ENCODE peak calls at places on chromosomes 5 and 9, in five cellular contexts. N is WTC11, J is RWPE1, R is A549, U is fibroblast of villous mesenchyme. A is an unnamed sample.

GRCh38 chr9:37327553-37327952 is 94.9 kb upstream of the GRHPR start:
- DNase-seq in R (no peak), J (no peak), U (no peak), N (no peak), A (no peak)

GRCh38 chr5:115333164-115333563 is 36.7 kb upstream of the CCDC112 start:
- DNase-seq in R (no peak), U (no peak), J (no peak), N (no peak), A (no peak)

GRCh38 chr5:103037673-103038455 is 82.1 kb downstream of the GIN1 start:
- DNase-seq in J (no peak), N (no peak), R (no peak), U (no peak), A (no peak)

GRCh38 chr5:15421798-15422456 is 78.1 kb upstream of the FBXL7 start:
- DNase-seq in R (no peak), N (no peak), U (no peak), J (no peak), A (no peak)

GRCh38 chr5:154588091-154588762 is 110.2 kb upstream of the HAND1 start:
- DNase-seq in J (no peak), R (no peak), N (no peak), U (no peak), A (no peak)

GRCh38 chr5:76718381-76718832 is 2.5 kb downstream of the F2R start:
- DNase-seq in R (no peak), U (peak), N (no peak), J (no peak), A (no peak)

GRCh38 chr5:81749562-81750307 is 1.2 kb downstream of the SSBP2 start:
- DNase-seq in J (peak), U (peak), R (peak), N (peak), A (peak)

GRCh38 chr5:1778138-1779020 is 21.3 kb downstream of the MRPL36 start:
- DNase-seq in U (no peak), J (no peak), N (peak), R (no peak), A (no peak)

GRCh38 chr5:64384761-64385160 is 121.1 kb upstream of the RGS7BP start:
- DNase-seq in N (peak), U (no peak), J (peak), R (no peak), A (peak)

GRCh38 chr9:8860925-8861324 is 1061.3 kb upstream of the DMAC1 start:
- DNase-seq in R (no peak), J (no peak), N (no peak), U (no peak), A (no peak)

GRCh38 chr5:89729623-89730390 is 679.7 kb downstream of the CETN3 start:
- DNase-seq in N (no peak), J (peak), R (no peak), U (peak), A (no peak)

GRCh38 chr5:94508421-94509148 is 109.8 kb downstream of the KIAA0825 start:
- DNase-seq in U (peak), N (no peak), R (no peak), J (no peak), A (no peak)

GRCh38 chr9:96136992-96137665 is 164.8 kb downstream of the HSD17B3 start:
- DNase-seq in U (peak), J (no peak), R (no peak), N (no peak), A (peak)

GRCh38 chr5:80877592-80877991 is 82.6 kb upstream of the RASGRF2 start:
- DNase-seq in U (no peak), R (no peak), J (no peak), N (no peak), A (no peak)

GRCh38 chr9:130782883-130783537 is 52.0 kb upstream of the ABL1 start:
- DNase-seq in N (no peak), U (no peak), J (no peak), R (no peak), A (no peak)

GRCh38 chr5:108788142-108788541 is 40.4 kb downstream of the FER start:
- DNase-seq in J (no peak), U (no peak), R (no peak), N (no peak), A (no peak)

GRCh38 chr5:43694027-43694426 is 91.0 kb downstream of the NNT start:
- DNase-seq in J (no peak), N (no peak), R (no peak), U (no peak), A (no peak)

GRCh38 chr5:64312496-64312895 is 146.9 kb downstream of the RNF180 start:
- DNase-seq in U (no peak), J (no peak), N (no peak), R (no peak), A (no peak)

GRCh38 chr5:14958196-14958595 is 86.6 kb upstream of the ANKH start:
- DNase-seq in R (no peak), J (peak), U (peak), N (no peak), A (no peak)

GRCh38 chr9:9016597-9016996 is 1217.0 kb upstream of the DMAC1 start:
- DNase-seq in J (no peak), N (no peak), U (no peak), R (no peak), A (no peak)

GRCh38 chr9:127714020-127714835 is 1.2 kb downstream of the PTRH1 start:
- DNase-seq in R (no peak), N (no peak), J (no peak), U (no peak), A (no peak)

GRCh38 chr5:8473827-8474568 is 605.0 kb downstream of the MTRR start:
- DNase-seq in N (peak), R (no peak), U (no peak), J (no peak), A (no peak)

GRCh38 chr5:8473016-8473415 is 604.1 kb downstream of the MTRR start:
- DNase-seq in J (no peak), R (no peak), N (no peak), U (no peak), A (no peak)

GRCh38 chr5:8474569-8474930 is 605.6 kb downstream of the MTRR start:
- DNase-seq in U (no peak), J (no peak), N (no peak), R (no peak), A (no peak)

DNA sequence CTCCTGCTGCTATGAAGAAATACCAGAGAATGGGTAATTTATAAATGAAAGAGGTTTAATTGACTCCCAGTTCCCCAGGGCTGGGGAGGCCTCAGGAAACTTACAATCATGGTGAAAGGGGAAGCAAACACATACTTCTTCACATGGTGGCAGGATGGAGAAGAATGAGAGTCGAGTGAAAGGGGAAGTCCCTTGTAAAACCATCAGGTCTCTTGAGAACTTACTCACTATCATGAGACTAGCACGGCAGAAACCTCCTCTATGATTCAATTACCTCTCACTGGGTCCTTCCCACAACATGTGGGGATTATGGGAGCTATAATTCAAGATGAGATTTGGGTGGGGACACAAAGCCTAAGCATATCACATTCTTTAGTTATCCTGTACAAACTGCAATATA is 609.4 kb downstream of the MTRR start:
- DNase-seq in N (no peak), R (no peak), J (no peak), U (no peak), A (no peak)
- TF ChIP-seq CTCF in N (no peak), R (no peak), J (no peak), U (no peak), A (no peak)

GRCh38 chr9:83036043-83036442 is 26.9 kb downstream of the RASEF start:
- DNase-seq in U (peak), J (no peak), N (no peak), R (no peak), A (no peak)
- TF ChIP-seq CTCF in U (no peak), J (no peak), N (no peak), R (no peak), A (no peak)

DNA sequence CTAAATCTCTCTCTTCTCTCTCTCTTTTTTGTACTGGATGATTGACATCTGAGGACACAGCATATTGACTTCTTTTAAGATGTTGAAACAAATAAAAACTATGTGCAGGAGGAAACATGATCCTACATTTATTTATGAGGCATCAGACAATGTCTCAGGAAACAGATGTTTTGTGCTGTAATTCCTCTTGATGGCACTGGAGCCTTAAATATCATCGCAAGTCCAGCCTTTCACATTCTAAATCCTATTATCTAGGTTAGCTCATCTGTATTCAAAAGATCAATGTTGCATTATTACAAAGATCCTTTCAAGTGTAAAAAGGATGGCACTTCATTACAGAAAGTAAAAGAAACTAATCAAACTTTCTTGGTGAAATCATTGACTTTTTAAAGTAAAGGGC is 63.9 kb downstream of the MAT2B start:
- DNase-seq in J (peak), U (peak), R (no peak), N (no peak), A (no peak)
- TF ChIP-seq CTCF in J (peak), U (peak), R (no peak), N (no peak), A (no peak)

DNA sequence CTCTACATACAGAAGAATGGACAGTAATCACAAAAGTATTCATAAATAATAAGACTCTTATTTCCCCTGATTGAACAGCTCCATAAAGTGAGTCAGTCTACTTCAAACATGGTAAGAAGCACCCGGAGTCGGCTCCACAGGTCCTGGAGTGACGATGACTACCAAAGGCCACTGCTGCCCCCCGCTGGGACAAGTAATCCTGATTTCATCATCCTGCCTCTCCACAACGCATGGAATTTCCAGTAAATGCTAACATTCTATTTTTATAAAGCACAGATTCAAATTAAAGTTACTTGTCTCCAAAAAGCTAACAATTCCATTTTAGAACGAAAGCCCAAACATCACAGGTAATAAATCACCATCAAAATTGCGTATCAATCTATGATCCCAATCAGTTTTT is 16.2 kb downstream of the ATPSCKMT start:
- DNase-seq in R (peak), J (no peak), N (peak), U (peak), A (no peak)
- TF ChIP-seq CTCF in R (peak), J (peak), N (no peak), U (peak), A (no peak)

GRCh38 chr9:33041459-33042188 is 16.6 kb downstream of the DNAJA1 start:
- DNase-seq in R (no peak), U (peak), N (no peak), J (no peak), A (no peak)

GRCh38 chr9:33044162-33044673 is 19.1 kb downstream of the DNAJA1 start:
- DNase-seq in J (peak), R (peak), U (peak), N (peak), A (peak)

GRCh38 chr9:33048054-33048465 is 23.0 kb downstream of the DNAJA1 start:
- DNase-seq in N (no peak), J (no peak), R (no peak), U (peak), A (no peak)

GRCh38 chr9:33042528-33042927 is 17.5 kb downstream of the DNAJA1 start:
- DNase-seq in N (no peak), U (no peak), R (no peak), J (no peak), A (no peak)

DNA sequence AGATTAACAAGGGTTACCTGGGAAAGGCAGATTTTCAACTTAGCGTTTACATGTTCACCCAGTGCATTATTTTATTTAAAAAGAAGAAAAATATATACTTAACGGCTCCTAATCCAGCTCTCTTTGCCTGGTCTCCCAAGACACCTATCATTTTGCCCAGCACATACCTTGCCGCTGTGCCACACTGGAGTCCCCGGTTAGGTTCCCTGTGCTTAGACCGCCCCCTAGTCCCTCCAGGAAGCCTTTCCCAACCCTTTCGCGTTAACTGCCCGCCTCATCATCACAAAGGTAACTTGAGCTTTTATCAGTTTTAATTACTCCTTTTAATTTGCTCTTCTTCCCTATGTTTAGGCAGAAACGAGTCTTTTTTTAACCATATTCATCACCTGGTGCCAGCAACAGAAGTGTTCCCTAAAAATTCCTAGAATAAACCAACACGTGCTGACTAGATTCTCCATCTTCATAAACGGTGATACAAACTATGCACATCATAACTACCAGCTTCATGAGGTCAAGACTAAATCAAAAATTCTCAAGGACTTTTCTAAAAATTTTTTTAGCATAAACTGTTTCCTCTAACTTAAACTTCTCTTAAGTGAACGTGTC is 19.7 kb downstream of the DNAJA1 start:
- DNase-seq in R (peak), J (peak), N (peak), U (peak), A (no peak)
- TF ChIP-seq CTCF in R (peak), J (peak), N (no peak), U (peak), A (no peak)

DNA sequence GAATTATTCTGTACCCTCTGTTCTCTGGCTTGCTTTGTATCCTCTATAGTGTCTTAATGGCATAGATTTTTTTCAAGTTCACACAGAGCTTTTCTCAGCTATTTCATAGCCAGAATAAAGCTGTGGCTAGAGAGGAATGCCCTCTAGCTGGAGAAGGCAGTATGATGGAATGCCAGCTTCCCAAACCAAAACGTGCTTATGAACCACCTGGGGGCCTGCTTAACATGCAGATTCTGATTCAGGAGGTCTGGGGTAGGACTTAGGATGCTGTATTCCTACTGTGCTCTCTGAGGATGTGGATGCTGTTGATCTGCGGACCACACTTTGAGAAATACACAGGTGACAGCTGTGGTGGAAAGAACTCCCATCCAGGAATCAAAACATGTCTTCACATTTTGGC is 49.9 kb upstream of the DPYSL3 start:
- DNase-seq in R (no peak), U (no peak), N (no peak), J (no peak), A (no peak)
- TF ChIP-seq CTCF in R (no peak), U (no peak), N (no peak), J (no peak), A (no peak)

GRCh38 chr5:10111575-10111974 is 138.1 kb downstream of the ATPSCKMT start:
- DNase-seq in N (peak), U (peak), R (no peak), J (peak), A (peak)
- TF ChIP-seq CTCF in N (peak), U (peak), R (peak), J (no peak), A (no peak)

A was measured in GM20000.